ENCODE peak calls at places on chromosomes 6 and 20, in ten cellular contexts. C is HCT116, E is uterus, P is A549, T is MM.1S, J is OCI-LY7, B is A673, O is psoas muscle, L is suprapubic skin, Y is tibial nerve. Z is an unnamed sample. For H3K4me1, the result is how much of the 10 kb centered on the place peaks cover.

GRCh38 chr20:25497586-25498279 is 87.6 kb downstream of the NINL start:
- DNase-seq in O (no peak), T (no peak), B (no peak), P (no peak), C (no peak), L (peak), E (no peak), J (no peak), Y (no peak), Z (no peak)

GRCh38 chr20:58359441-58359840 is 29.6 kb upstream of the VAPB start:
- DNase-seq in C (no peak), E (no peak), P (no peak), B (no peak), O (no peak), T (no peak), L (no peak), Y (no peak), J (no peak), Z (no peak)

GRCh38 chr20:62590301-62591121 is 51.8 kb upstream of the SLCO4A1 start:
- DNase-seq in J (no peak), Y (no peak), O (peak), B (no peak), E (peak), P (peak), L (no peak), T (no peak), C (no peak), Z (no peak)

GRCh38 chr20:53911301-53911700 is 159.1 kb downstream of the BCAS1 start:
- DNase-seq in P (no peak), J (no peak), O (no peak), B (no peak), C (no peak), L (peak), Y (no peak), T (no peak), E (no peak), Z (no peak)

GRCh38 chr6:167806061-167806700 is 20.5 kb upstream of the AFDN start:
- DNase-seq in E (no peak), J (no peak), T (no peak), Y (no peak), B (no peak), O (no peak), P (no peak), L (no peak), C (no peak), Z (peak)

GRCh38 chr6:45423901-45424627 is 46.3 kb upstream of the SUPT3H start:
- DNase-seq in C (no peak), P (no peak), B (no peak), J (no peak), L (no peak), T (peak), O (peak), Y (no peak), E (no peak), Z (no peak)

GRCh38 chr6:54655162-54655561 is 191.4 kb upstream of the FAM83B start:
- DNase-seq in Y (no peak), O (no peak), L (no peak), J (no peak), B (no peak), P (no peak), T (no peak), E (no peak), C (no peak), Z (no peak)

GRCh38 chr6:112563368-112563767 is 216.2 kb downstream of the RFPL4B start:
- DNase-seq in L (no peak), E (no peak), J (no peak), C (no peak), B (peak), T (no peak), O (no peak), Y (no peak), P (no peak), Z (no peak)

GRCh38 chr20:63280929-63281545 is 8.4 kb downstream of the ARFGAP1 start:
- DNase-seq in B (no peak), O (no peak), C (no peak), Y (no peak), E (no peak), L (no peak), P (peak), J (no peak), T (no peak), Z (no peak)

GRCh38 chr20:36305602-36306556 is at the start of gene DLGAP4:
- DNase-seq in E (no peak), J (no peak), Y (no peak), B (no peak), O (no peak), T (no peak), C (no peak), P (no peak), L (no peak), Z (no peak)

GRCh38 chr6:151240036-151240685 is 394 bp downstream of the AKAP12 start:
- DNase-seq in P (peak), L (peak), T (no peak), E (peak), C (peak), B (peak), O (peak), J (no peak), Y (peak), Z (peak)

GRCh38 chr6:9250852-9251251 is 815.5 kb upstream of the SLC35B3 start:
- DNase-seq in J (peak), B (peak), L (no peak), T (peak), Y (no peak), E (no peak), P (no peak), C (peak), O (no peak), Z (no peak)

GRCh38 chr6:82040405-82041221 is 206.9 kb downstream of the IBTK start:
- DNase-seq in E (peak), C (peak), L (no peak), J (peak), T (peak), Y (peak), B (peak), O (no peak), P (peak), Z (no peak)

GRCh38 chr6:168597471-168597875 is 156.5 kb downstream of the SMOC2 start:
- DNase-seq in T (no peak), B (no peak), C (no peak), L (no peak), Y (no peak), P (no peak), O (no peak), J (no peak), E (peak), Z (no peak)

GRCh38 chr20:62159835-62160234 is 16.3 kb downstream of the SS18L1 start:
- DNase-seq in B (no peak), C (peak), O (no peak), T (no peak), P (no peak), Y (no peak), L (no peak), J (no peak), E (no peak), Z (no peak)

GRCh38 chr20:6473197-6473596 is 294.3 kb upstream of the BMP2 start:
- DNase-seq in O (no peak), E (no peak), L (no peak), P (no peak), B (no peak), C (no peak), T (no peak), J (no peak), Y (no peak), Z (no peak)

GRCh38 chr6:69729870-69730449 is 66.8 kb downstream of the LMBRD1 start:
- DNase-seq in B (peak), J (peak), L (no peak), Y (no peak), O (no peak), C (no peak), T (peak), P (no peak), E (no peak), Z (no peak)

GRCh38 chr6:13574571-13575376 is at the start of gene SIRT5:
- DNase-seq in O (peak), Y (peak), C (peak), L (peak), J (peak), E (peak), T (peak), B (peak), P (peak), Z (peak)

GRCh38 chr20:52595492-52595891 is 376.7 kb upstream of the TSHZ2 start:
- DNase-seq in B (no peak), Y (no peak), C (no peak), T (no peak), L (no peak), J (no peak), E (no peak), O (no peak), P (no peak), Z (no peak)

GRCh38 chr6:79878142-79878748 is 69.1 kb downstream of the ELOVL4 start:
- DNase-seq in B (no peak), E (no peak), C (no peak), Y (no peak), J (no peak), L (no peak), P (no peak), O (no peak), T (no peak), Z (no peak)

GRCh38 chr20:4444404-4444803 is 277.3 kb upstream of the PRND start:
- DNase-seq in P (no peak), E (no peak), L (no peak), T (no peak), Y (no peak), B (no peak), O (no peak), C (no peak), J (no peak), Z (no peak)

GRCh38 chr6:37525460-37526357 is 26.0 kb upstream of the CCDC167 start:
- DNase-seq in E (no peak), J (no peak), L (no peak), C (no peak), P (no peak), T (no peak), B (peak), O (no peak), Y (no peak), Z (no peak)

GRCh38 chr20:32752458-32753250 is 9.4 kb upstream of the COMMD7 start:
- DNase-seq in P (no peak), L (no peak), E (no peak), J (no peak), T (no peak), B (no peak), Y (no peak), C (no peak), O (no peak), Z (no peak)

GRCh38 chr6:137827977-137828815 is 38.9 kb upstream of the TNFAIP3 start:
- DNase-seq in E (no peak), J (no peak), O (no peak), P (no peak), B (no peak), Y (no peak), C (no peak), L (no peak), T (peak), Z (no peak)

GRCh38 chr6:158018851-158019361 is 37.2 kb downstream of the SYNJ2 start:
- DNase-seq in O (no peak), P (no peak), Y (no peak), C (no peak), J (no peak), B (peak), T (no peak), L (no peak), E (no peak), Z (no peak)

GRCh38 chr6:134002821-134003220 is 49.6 kb downstream of the SLC2A12 start:
- DNase-seq in O (no peak), Y (no peak), C (no peak), B (no peak), E (no peak), P (no peak), L (no peak), J (no peak), T (peak), Z (no peak)

GRCh38 chr6:142927274-142927586 is 17.7 kb downstream of the HIVEP2 start:
- DNase-seq in J (no peak), Y (no peak), T (no peak), E (no peak), C (no peak), O (no peak), L (no peak), B (no peak), P (no peak), Z (no peak)

GRCh38 chr6:7150381-7151064 is 42.8 kb downstream of the RREB1 start:
- DNase-seq in L (no peak), P (no peak), T (no peak), Y (no peak), O (no peak), B (no peak), J (no peak), C (no peak), E (no peak), Z (no peak)

GRCh38 chr6:135451617-135452190 is 45.8 kb downstream of the AHI1 start:
- DNase-seq in C (peak), Y (no peak), J (peak), P (no peak), L (no peak), T (peak), O (no peak), E (no peak), B (peak), Z (no peak)

GRCh38 chr6:36577298-36577697 is 16.9 kb upstream of the SRSF3 start:
- DNase-seq in Y (peak), T (no peak), O (no peak), E (no peak), P (peak), L (no peak), J (no peak), C (peak), B (no peak), Z (no peak)

GRCh38 chr6:170235726-170236125 is 55.2 kb downstream of the DLL1 start:
- DNase-seq in T (no peak), O (no peak), J (no peak), L (no peak), Y (no peak), C (no peak), E (peak), B (no peak), P (no peak), Z (no peak)

GRCh38 chr6:157217894-157218370 is 105.4 kb downstream of the TMEM242 start:
- DNase-seq in O (no peak), E (peak), B (no peak), J (no peak), Y (no peak), P (no peak), C (no peak), T (no peak), L (no peak), Z (no peak)

GRCh38 chr6:42693725-42694323 is 28.6 kb downstream of the PRPH2 start:
- DNase-seq in C (no peak), B (no peak), T (no peak), E (no peak), O (no peak), L (no peak), Y (no peak), J (peak), P (no peak), Z (no peak)

GRCh38 chr6:6674872-6675271 is 86.4 kb downstream of the LY86 start:
- DNase-seq in B (peak), E (no peak), C (no peak), O (no peak), Y (no peak), T (no peak), P (no peak), L (no peak), J (peak), Z (no peak)

GRCh38 chr6:35386989-35387388 is 44.6 kb downstream of the PPARD start:
- DNase-seq in Y (no peak), E (no peak), C (no peak), B (no peak), J (peak), P (no peak), L (no peak), T (no peak), O (no peak), Z (no peak)

GRCh38 chr6:156720739-156721714 is 56.2 kb upstream of the ARID1B start:
- DNase-seq in Y (no peak), L (no peak), J (peak), C (no peak), P (no peak), E (peak), T (no peak), B (no peak), O (no peak), Z (no peak)

GRCh38 chr20:39874049-39874893 is 814.8 kb downstream of the MAFB start:
- DNase-seq in L (peak), J (peak), E (peak), O (peak), T (peak), C (peak), B (peak), Y (peak), P (peak), Z (no peak)

GRCh38 chr20:57315964-57316480 is 13.6 kb upstream of the SPO11 start:
- DNase-seq in Y (no peak), E (no peak), T (no peak), O (no peak), B (no peak), J (peak), C (no peak), L (no peak), P (no peak), Z (peak)
- H3K4me1 ChIP-seq in Y (under half), E (under half), T (under half), O (under half), B (under half), J (half or more), C (under half), L (under half), P (under half), Z (under half)

DNA sequence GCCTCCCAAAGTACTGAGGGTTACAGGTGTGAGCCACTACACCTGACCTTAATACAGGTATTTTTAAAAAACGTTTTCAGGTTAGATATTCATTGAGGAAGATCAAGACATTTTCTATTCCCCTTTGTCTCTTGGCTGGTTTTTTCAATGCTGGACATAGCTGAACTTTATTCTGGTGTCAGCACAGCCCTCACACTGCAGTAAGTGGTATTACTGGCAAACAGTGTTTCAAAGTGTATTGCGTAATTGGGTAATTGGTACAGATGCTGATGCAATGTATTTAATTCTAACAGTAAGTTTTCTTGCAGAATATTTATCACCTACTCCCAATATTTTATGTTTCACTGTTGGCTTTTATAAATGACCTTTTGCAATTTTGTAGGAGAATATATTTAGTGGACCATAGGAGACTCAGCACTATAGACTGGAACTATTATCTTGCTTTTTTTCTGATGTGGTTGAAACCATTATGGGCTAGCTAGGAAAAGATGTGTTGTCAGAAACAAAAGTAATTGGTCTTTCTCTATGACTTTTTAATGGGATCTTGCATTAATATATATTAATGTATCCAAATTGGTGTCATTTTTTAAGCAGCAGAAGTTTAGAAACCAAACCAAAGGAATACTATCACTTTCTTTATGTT is 287.6 kb upstream of the SOX4 start:
- DNase-seq in P (no peak), O (no peak), Y (no peak), B (peak), J (no peak), L (no peak), C (no peak), T (no peak), E (no peak), Z (no peak)
- TF ChIP-seq CTCF in P (no peak), O (no peak), Y (no peak), B (peak), J (no peak), L (no peak), C (no peak), T (no peak), E (no peak), Z (no peak)

GRCh38 chr6:44261581-44261980 is 3.8 kb downstream of the NFKBIE start:
- DNase-seq in L (no peak), B (no peak), J (no peak), C (no peak), O (peak), Y (no peak), T (no peak), P (no peak), E (no peak), Z (no peak)

GRCh38 chr6:44264154-44265002 is 973 bp downstream of the NFKBIE start:
- DNase-seq in L (no peak), O (peak), B (no peak), P (no peak), E (no peak), C (no peak), J (peak), Y (no peak), T (peak), Z (no peak)

GRCh38 chr6:44263357-44264100 is 1.8 kb downstream of the NFKBIE start:
- DNase-seq in P (peak), B (no peak), E (no peak), O (peak), C (no peak), J (peak), Y (no peak), T (peak), L (no peak), Z (no peak)

GRCh38 chr6:44260451-44261297 is 3.3 kb upstream of the SLC35B2 start:
- DNase-seq in Y (no peak), J (no peak), O (peak), L (no peak), T (no peak), P (no peak), E (no peak), C (no peak), B (no peak), Z (no peak)

DNA sequence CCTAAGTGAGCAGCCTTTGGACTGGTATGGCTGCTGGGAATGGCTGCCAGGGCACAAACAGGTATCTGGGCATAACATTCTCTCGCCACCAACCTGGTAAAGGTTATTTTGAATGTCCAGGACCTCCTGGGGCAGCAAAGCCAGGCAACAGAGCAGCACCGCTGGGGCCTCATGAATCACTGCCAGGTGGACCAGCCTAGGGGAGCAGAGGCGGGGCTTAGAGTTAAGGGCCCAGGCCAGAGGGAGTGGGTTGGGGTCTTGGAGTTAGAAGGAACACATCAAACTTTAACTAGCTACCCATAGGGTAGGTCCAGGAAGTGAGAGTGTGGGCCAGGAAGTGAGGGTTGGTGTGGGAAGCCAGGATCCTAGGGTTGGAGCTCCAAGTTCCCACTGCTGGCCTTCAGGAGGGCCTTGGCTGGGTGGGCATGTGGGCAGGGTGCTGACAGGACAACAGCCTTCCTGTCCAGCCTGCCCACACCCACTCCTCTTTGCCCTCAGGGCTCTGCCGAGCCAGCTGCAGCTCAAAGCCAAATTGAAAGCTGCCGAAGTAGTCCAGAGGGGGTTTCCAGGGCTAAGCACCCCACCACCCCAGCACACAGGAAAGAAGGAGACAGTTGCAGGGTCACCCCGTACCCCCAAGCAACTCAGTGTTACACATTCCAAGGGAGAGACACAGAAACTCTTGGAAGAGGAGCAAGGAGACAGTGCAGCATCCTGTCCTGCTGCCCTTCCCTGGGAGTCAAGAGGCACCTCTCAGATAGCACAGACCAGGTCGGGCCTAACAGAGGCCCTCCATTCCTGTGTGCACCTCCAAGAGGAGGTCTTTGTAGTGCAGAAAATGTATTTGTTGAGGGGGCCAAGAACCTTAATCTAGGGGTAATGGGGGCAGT is 2.6 kb downstream of the NFKBIE start:
- DNase-seq in Y (no peak), B (no peak), L (no peak), E (no peak), J (no peak), T (peak), O (peak), C (no peak), P (no peak), Z (no peak)
- H3K4me1 ChIP-seq in Y (under half), B (under half), L (under half), E (under half), J (half or more), T (under half), O (under half), C (under half), P (under half), Z (under half)

GRCh38 chr6:116386581-116387299 is 16.0 kb downstream of the DSE start:
- DNase-seq in O (no peak), C (peak), J (no peak), T (no peak), Y (no peak), B (peak), E (no peak), P (peak), L (no peak), Z (no peak)

GRCh38 chr6:116389357-116389756 is 18.6 kb downstream of the DSE start:
- DNase-seq in B (no peak), C (no peak), J (no peak), Y (no peak), T (no peak), L (no peak), O (no peak), P (no peak), E (no peak), Z (no peak)

GRCh38 chr6:116390571-116390970 is 19.8 kb downstream of the DSE start:
- DNase-seq in O (no peak), P (no peak), L (no peak), C (no peak), J (no peak), B (no peak), E (no peak), T (peak), Y (no peak), Z (no peak)

GRCh38 chr6:116387374-116387773 is 16.6 kb downstream of the DSE start:
- DNase-seq in O (no peak), P (no peak), T (peak), B (no peak), J (no peak), Y (no peak), E (peak), L (no peak), C (peak), Z (no peak)

GRCh38 chr6:116388924-116389323 is 18.2 kb downstream of the DSE start:
- DNase-seq in C (no peak), Y (no peak), L (no peak), J (no peak), B (no peak), P (no peak), T (no peak), O (no peak), E (no peak), Z (no peak)
- TF ChIP-seq CTCF in C (no peak), Y (no peak), L (no peak), J (no peak), B (no peak), P (no peak), T (no peak), O (no peak), E (no peak), Z (no peak)

Z was measured in esophagus muscularis mucosa.